ENCODE peak calls at places on chromosomes 16 and 17, in eight cellular contexts. E is effector memory CD8-positive, alpha-beta T cell; Q is T-helper 1 cell; X is GM20000; M is Calu3; L is posterior cingulate gyrus; U is cerebellar nuclear complex; D is stimulated activated CD4-positive, alpha-beta T cell treated with anti-CD3 and anti-CD28 coated beads, Interleukin-2, amount 100 ng/mL, for 24 hours. N is an unnamed sample.

GRCh38 chr17:32518856-32519768 is 32.3 kb downstream of the CDK5R1 start:
- DNase-seq in E (peak; percentile 36), Q (no peak), X (peak; percentile 77), M (peak; percentile 51), L (peak; percentile 58), U (no peak), D (peak; percentile 72), N (no peak)

GRCh38 chr16:79253100-79253631 is 347.4 kb downstream of the MAF start:
- DNase-seq in E (no peak), Q (no peak), X (no peak), M (no peak), L (no peak), U (no peak), D (no peak), N (no peak)

GRCh38 chr16:86085161-86085611 is 186.2 kb downstream of the IRF8 start:
- DNase-seq in E (no peak), Q (no peak), X (no peak), M (no peak), L (no peak), U (no peak), D (no peak), N (no peak)

GRCh38 chr16:13997526-13997925 is 73.6 kb upstream of the MRTFB start:
- DNase-seq in E (no peak), Q (no peak), X (no peak), M (no peak), L (no peak), U (no peak), D (no peak), N (no peak)

GRCh38 chr17:45971698-45972141 is 27.3 kb upstream of the STH start:
- DNase-seq in E (no peak), Q (no peak), X (no peak), M (no peak), L (no peak), U (no peak), D (no peak), N (no peak)

GRCh38 chr16:59878479-59878878 is 1144.4 kb upstream of the GOT2 start:
- DNase-seq in E (no peak), Q (no peak), X (no peak), M (peak; percentile 74), L (no peak), U (no peak), D (no peak), N (no peak)

GRCh38 chr17:76530826-76531500 is 6.5 kb downstream of the CYGB start:
- DNase-seq in E (no peak), Q (no peak), X (no peak), M (no peak), L (no peak), U (no peak), D (no peak), N (no peak)

GRCh38 chr16:89322381-89323119 is 105.0 kb downstream of the ZNF778 start:
- DNase-seq in E (no peak), Q (no peak), X (no peak), M (no peak), L (no peak), U (no peak), D (no peak), N (no peak)

GRCh38 chr16:87822002-87822390 is 47.3 kb downstream of the SLC7A5 start:
- DNase-seq in E (no peak), Q (no peak), X (no peak), M (no peak), L (no peak), U (no peak), D (no peak), N (no peak)

GRCh38 chr17:47305302-47305923 is 18.3 kb upstream of the EFCAB13 start:
- DNase-seq in E (no peak), Q (no peak), X (no peak), M (peak; percentile 80), L (no peak), U (no peak), D (no peak), N (no peak)

GRCh38 chr16:81405702-81406113 is 38.9 kb upstream of the CMIP start:
- DNase-seq in E (no peak), Q (no peak), X (no peak), M (peak; percentile 89), L (no peak), U (no peak), D (no peak), N (no peak)

GRCh38 chr17:46020023-46020735 is 21.1 kb downstream of the STH start:
- DNase-seq in E (peak; percentile 72), Q (peak; percentile 40), X (peak; percentile 54), M (no peak), L (no peak), U (no peak), D (peak; percentile 45), N (no peak)

GRCh38 chr17:43531955-43532354 is 14.2 kb downstream of the ETV4 start:
- DNase-seq in E (no peak), Q (no peak), X (no peak), M (no peak), L (no peak), U (no peak), D (no peak), N (no peak)

GRCh38 chr17:75404739-75405364 is 626 bp downstream of the GRB2 start:
- DNase-seq in E (peak; percentile 44), Q (peak; percentile 25), X (peak; percentile 21), M (peak; percentile 30), L (peak; percentile 30), U (no peak), D (peak; percentile 65), N (peak; percentile 46)

GRCh38 chr17:48259710-48260291 is 152.2 kb downstream of the SNX11 start:
- DNase-seq in E (no peak), Q (no peak), X (no peak), M (peak; percentile 60), L (no peak), U (no peak), D (no peak), N (no peak)

GRCh38 chr16:83118365-83118764 is 491.6 kb downstream of the CDH13 start:
- DNase-seq in E (no peak), Q (no peak), X (no peak), M (no peak), L (no peak), U (no peak), D (no peak), N (no peak)

GRCh38 chr17:36127199-36127881 is 23.7 kb downstream of the CCL4 start:
- DNase-seq in E (no peak), Q (no peak), X (no peak), M (no peak), L (no peak), U (no peak), D (no peak), N (no peak)

GRCh38 chr16:4513881-4514280 is 24.7 kb downstream of the CDIP1 start:
- DNase-seq in E (no peak), Q (no peak), X (no peak), M (no peak), L (no peak), U (no peak), D (no peak), N (no peak)

GRCh38 chr17:13475574-13476223 is 126.0 kb downstream of the HS3ST3A1 start:
- DNase-seq in E (no peak), Q (no peak), X (no peak), M (no peak), L (no peak), U (no peak), D (no peak), N (no peak)

GRCh38 chr16:57386381-57386951 is 14.2 kb downstream of the CX3CL1 start:
- DNase-seq in E (no peak), Q (no peak), X (no peak), M (no peak), L (no peak), U (no peak), D (no peak), N (no peak)

GRCh38 chr16:21101631-21102420 is 48.8 kb downstream of the DNAH3 start:
- DNase-seq in E (no peak), Q (no peak), X (peak; percentile 16), M (peak; percentile 61), L (no peak), U (no peak), D (peak; percentile 29), N (no peak)

GRCh38 chr17:16925461-16926060 is 46.4 kb downstream of the TNFRSF13B start:
- DNase-seq in E (no peak), Q (no peak), X (no peak), M (no peak), L (no peak), U (no peak), D (no peak), N (no peak)

GRCh38 chr16:3112058-3112880 is at the start of gene ZNF205:
- DNase-seq in E (no peak), Q (no peak), X (no peak), M (peak; percentile 93), L (peak; percentile 82), U (no peak), D (no peak), N (peak; percentile 37)

GRCh38 chr17:11610999-11611566 is 12.8 kb downstream of the DNAH9 start:
- DNase-seq in E (no peak), Q (no peak), X (no peak), M (no peak), L (no peak), U (no peak), D (no peak), N (no peak)

GRCh38 chr16:1494129-1494640 is 1.0 kb downstream of the TELO2 start:
- DNase-seq in E (no peak), Q (no peak), X (peak; percentile 51), M (no peak), L (no peak), U (no peak), D (no peak), N (no peak)

GRCh38 chr17:66343531-66344078 is 41.2 kb downstream of the PRKCA start:
- DNase-seq in E (no peak), Q (no peak), X (no peak), M (no peak), L (no peak), U (no peak), D (no peak), N (no peak)

GRCh38 chr16:80968386-80969113 is 38.1 kb downstream of the CMC2 start:
- DNase-seq in E (no peak), Q (no peak), X (no peak), M (peak; percentile 41), L (no peak), U (no peak), D (no peak), N (no peak)

N was measured in hippocampal formation.